ENCODE peak calls at places on chromosomes 11 and 22, in seven cellular contexts. H is prostate gland, Y is GM23338, O is breast epithelium, U is stomach, T is H1, G is suprapubic skin. A is an unnamed sample.
A peak's percentile ranks its signal among the peaks of the same experiment; 100 is the strongest.

GRCh38 chr22:22463855-22464540 is 44.5 kb downstream of the ZNF280B start:
- DNase-seq in H (peak; percentile 44), Y (peak; percentile 90), O (no peak), U (peak; percentile 35), T (peak; percentile 79), G (no peak), A (peak; percentile 15)

GRCh38 chr11:72921028-72921716 is 107.0 kb downstream of the ATG16L2 start:
- DNase-seq in H (no peak), Y (no peak), O (no peak), U (no peak), T (no peak), G (no peak), A (no peak)

GRCh38 chr11:64000026-64000739 is 13.9 kb downstream of the OTUB1 start:
- DNase-seq in H (peak; percentile 55), Y (peak; percentile 90), O (peak; percentile 44), U (peak; percentile 80), T (peak; percentile 91), G (no peak), A (no peak)

GRCh38 chr22:44229809-44230208 is 49.1 kb downstream of the PARVG start:
- DNase-seq in H (no peak), Y (no peak), O (no peak), U (no peak), T (no peak), G (no peak), A (no peak)

GRCh38 chr11:11558826-11559225 is 63.0 kb downstream of the GALNT18 start:
- DNase-seq in H (no peak), Y (no peak), O (no peak), U (no peak), T (no peak), G (no peak), A (no peak)

GRCh38 chr11:2273771-2274170 is 3.4 kb upstream of the ASCL2 start:
- DNase-seq in H (no peak), Y (no peak), O (peak; percentile 72), U (peak; percentile 56), T (no peak), G (no peak), A (no peak)

GRCh38 chr11:126132319-126132718 is 69.7 kb upstream of the CDON start:
- DNase-seq in H (peak; percentile 63), Y (no peak), O (peak; percentile 74), U (peak; percentile 70), T (no peak), G (no peak), A (no peak)

GRCh38 chr11:72751293-72752087 is 718 bp downstream of the ARAP1 start:
- DNase-seq in H (no peak), Y (peak; percentile 52), O (no peak), U (no peak), T (no peak), G (no peak), A (no peak)

GRCh38 chr22:33589297-33589696 is 331.0 kb downstream of the LARGE1 start:
- DNase-seq in H (no peak), Y (no peak), O (no peak), U (no peak), T (no peak), G (no peak), A (no peak)

GRCh38 chr22:33598821-33599220 is 321.5 kb downstream of the LARGE1 start:
- DNase-seq in H (no peak), Y (no peak), O (no peak), U (no peak), T (no peak), G (no peak), A (no peak)

GRCh38 chr22:33597274-33597985 is 322.8 kb downstream of the LARGE1 start:
- DNase-seq in H (peak; percentile 62), Y (no peak), O (peak; percentile 65), U (no peak), T (peak; percentile 32), G (no peak), A (no peak)

GRCh38 chr22:33591946-33592345 is 328.3 kb downstream of the LARGE1 start:
- DNase-seq in H (no peak), Y (no peak), O (no peak), U (no peak), T (no peak), G (no peak), A (no peak)

GRCh38 chr22:33593818-33594217 is 326.5 kb downstream of the LARGE1 start:
- DNase-seq in H (no peak), Y (no peak), O (no peak), U (no peak), T (no peak), G (no peak), A (no peak)
- TF ChIP-seq CTCF in H (no peak), Y (no peak), O (no peak), U (no peak), T (no peak), G (no peak), A (no peak)

GRCh38 chr22:30132290-30132996 is 52.2 kb downstream of the HORMAD2 start:
- DNase-seq in H (no peak), Y (no peak), O (no peak), U (no peak), T (no peak), G (no peak), A (no peak)
- TF ChIP-seq POLR2AphosphoS5 in H (no peak), Y (no peak), O (no peak), U (no peak), T (no peak), G (no peak), A (no peak)

GRCh38 chr22:37492428-37493344 is 6.5 kb upstream of the MFNG start:
- DNase-seq in H (no peak), Y (peak; percentile 86), O (no peak), U (no peak), T (peak; percentile 84), G (no peak), A (no peak)
- TF ChIP-seq CTCF in H (no peak), Y (peak; percentile 77), O (no peak), U (no peak), T (peak; percentile 76), G (peak; percentile 30), A (no peak)

GRCh38 chr11:17508306-17508705 is 31.7 kb upstream of the ABCC8 start:
- DNase-seq in H (no peak), Y (no peak), O (peak; percentile 48), U (no peak), T (no peak), G (no peak), A (no peak)

GRCh38 chr11:17508816-17509215 is 32.2 kb upstream of the ABCC8 start:
- DNase-seq in H (no peak), Y (no peak), O (no peak), U (no peak), T (no peak), G (no peak), A (no peak)

GRCh38 chr11:17511571-17511970 is 32.6 kb downstream of the USH1C start:
- DNase-seq in H (no peak), Y (no peak), O (no peak), U (no peak), T (no peak), G (no peak), A (no peak)

GRCh38 chr11:17512101-17512500 is 32.1 kb downstream of the USH1C start:
- DNase-seq in H (no peak), Y (no peak), O (no peak), U (no peak), T (no peak), G (no peak), A (no peak)

GRCh38 chr11:17510507-17511206 is 33.6 kb downstream of the USH1C start:
- DNase-seq in H (no peak), Y (no peak), O (no peak), U (no peak), T (no peak), G (no peak), A (no peak)
- TF ChIP-seq POLR2AphosphoS5 in H (no peak), Y (no peak), O (no peak), U (no peak), T (no peak), G (no peak), A (no peak)

GRCh38 chr22:20290045-20290392 is 21.9 kb upstream of the RTN4R start:
- DNase-seq in H (no peak), Y (no peak), O (no peak), U (no peak), T (no peak), G (no peak), A (no peak)
- TF ChIP-seq CTCF in H (no peak), Y (no peak), O (no peak), U (no peak), T (no peak), G (no peak), A (no peak)

A was measured in Panc1.